ENCODE peak calls at places on chromosomes 5 and 9, in six cellular contexts. B is A549, C is endothelial cell of umbilical vein, O is HepG2, F is K562, U is GM12878. A is an unnamed sample.

GRCh38 chr9:93676310-93677054 is 100.1 kb downstream of the PHF2 start:
- DNase-seq in B (no peak), C (no peak), O (no peak), F (no peak), U (no peak), A (no peak)

GRCh38 chr9:114906922-114907571 is 23.3 kb downstream of the TNFSF8 start:
- DNase-seq in B (peak), C (peak), O (peak), F (no peak), U (no peak), A (peak)

GRCh38 chr9:129692534-129692933 is 27.1 kb downstream of the PRRX2 start:
- DNase-seq in B (no peak), C (no peak), O (no peak), F (no peak), U (no peak), A (no peak)

GRCh38 chr5:22852807-22853670 is at the start of gene CDH12:
- DNase-seq in B (no peak), C (no peak), O (no peak), F (no peak), U (no peak), A (peak)

GRCh38 chr9:96680812-96681499 is 25.8 kb upstream of the PRXL2C start:
- DNase-seq in B (no peak), C (no peak), O (no peak), F (peak), U (no peak), A (no peak)

GRCh38 chr5:32232441-32233219 is 58.5 kb upstream of the GOLPH3 start:
- DNase-seq in B (peak), C (peak), O (peak), F (peak), U (peak), A (peak)

GRCh38 chr9:126650830-126651341 is 37.2 kb downstream of the LMX1B start:
- DNase-seq in B (no peak), C (no peak), O (no peak), F (no peak), U (no peak), A (no peak)

GRCh38 chr5:61435368-61435767 is 103.3 kb downstream of the ZSWIM6 start:
- DNase-seq in B (no peak), C (no peak), O (no peak), F (no peak), U (no peak), A (no peak)

GRCh38 chr5:137743031-137743640 is 7.2 kb upstream of the KLHL3 start:
- DNase-seq in B (peak), C (peak), O (peak), F (peak), U (no peak), A (peak)

GRCh38 chr5:144815131-144815530 is 644.5 kb downstream of the KCTD16 start:
- DNase-seq in B (no peak), C (no peak), O (no peak), F (no peak), U (no peak), A (no peak)

GRCh38 chr9:86308687-86309086 is 26.3 kb upstream of the ISCA1 start:
- DNase-seq in B (no peak), C (no peak), O (no peak), F (no peak), U (no peak), A (no peak)

GRCh38 chr5:143782588-143783386 is 29.2 kb upstream of the HMHB1 start:
- DNase-seq in B (no peak), C (no peak), O (no peak), F (no peak), U (no peak), A (no peak)

GRCh38 chr5:108747111-108748009 is at the start of gene FER:
- DNase-seq in B (peak), C (peak), O (peak), F (peak), U (peak), A (peak)

GRCh38 chr9:126979461-126979860 is 64.9 kb downstream of the RALGPS1 start:
- DNase-seq in B (no peak), C (no peak), O (no peak), F (no peak), U (no peak), A (no peak)

GRCh38 chr5:116176124-116176523 is 91.3 kb downstream of the COMMD10 start:
- DNase-seq in B (no peak), C (no peak), O (no peak), F (no peak), U (no peak), A (no peak)

GRCh38 chr9:18362901-18363685 is 110.9 kb upstream of the ADAMTSL1 start:
- DNase-seq in B (no peak), C (peak), O (no peak), F (no peak), U (no peak), A (peak)

GRCh38 chr5:137641148-137641547 is 94.7 kb downstream of the KLHL3 start:
- DNase-seq in B (no peak), C (no peak), O (no peak), F (no peak), U (no peak), A (no peak)

GRCh38 chr5:53884844-53885243 is 324.4 kb downstream of the NDUFS4 start:
- DNase-seq in B (no peak), C (no peak), O (no peak), F (no peak), U (no peak), A (no peak)

GRCh38 chr5:142934335-142934734 is 164.2 kb downstream of the ARHGAP26 start:
- DNase-seq in B (no peak), C (no peak), O (no peak), F (no peak), U (no peak), A (no peak)

GRCh38 chr9:3809724-3810123 is 283.9 kb upstream of the RFX3 start:
- DNase-seq in B (peak), C (no peak), O (no peak), F (no peak), U (peak), A (peak)

GRCh38 chr9:97958812-97959511 is 21.0 kb upstream of the HEMGN start:
- DNase-seq in B (no peak), C (no peak), O (no peak), F (peak), U (no peak), A (no peak)

GRCh38 chr5:84383296-84383815 is 1.3 kb downstream of the EDIL3 start:
- DNase-seq in B (peak), C (no peak), O (no peak), F (no peak), U (no peak), A (no peak)

GRCh38 chr9:92759990-92760893 is 4.4 kb downstream of the BICD2 start:
- DNase-seq in B (no peak), C (no peak), O (no peak), F (no peak), U (no peak), A (no peak)

GRCh38 chr9:99071313-99072039 is 33.4 kb upstream of the TGFBR1 start:
- DNase-seq in B (no peak), C (peak), O (no peak), F (no peak), U (no peak), A (no peak)

GRCh38 chr5:126965487-126965886 is 64.9 kb downstream of the MARCHF3 start:
- DNase-seq in B (no peak), C (no peak), O (no peak), F (no peak), U (no peak), A (no peak)

GRCh38 chr9:129428890-129429577 is 191.9 kb downstream of the C9orf50 start:
- DNase-seq in B (no peak), C (no peak), O (no peak), F (no peak), U (no peak), A (no peak)

GRCh38 chr9:7671847-7672246 is 127.7 kb downstream of the DMAC1 start:
- DNase-seq in B (no peak), C (no peak), O (no peak), F (no peak), U (no peak), A (peak)

GRCh38 chr5:125327676-125328075 is 581.2 kb upstream of the ZNF608 start:
- DNase-seq in B (no peak), C (no peak), O (no peak), F (no peak), U (no peak), A (no peak)

GRCh38 chr5:87029951-87030350 is 237.7 kb upstream of the RASA1 start:
- DNase-seq in B (no peak), C (no peak), O (no peak), F (no peak), U (no peak), A (no peak)

GRCh38 chr5:69502375-69503143 is 10.0 kb downstream of the OCLN start:
- DNase-seq in B (no peak), C (peak), O (peak), F (no peak), U (no peak), A (no peak)
- TF ChIP-seq MYC in B (no peak), C (no peak), O (no peak), F (no peak), U (no peak), A (no peak)

GRCh38 chr9:35945341-35946018 is 12.5 kb downstream of the OR2S2 start:
- DNase-seq in B (peak), C (peak), O (peak), F (peak), U (no peak), A (peak)
- TF ChIP-seq POLR2A in B (no peak), C (no peak), O (no peak), F (no peak), U (no peak), A (no peak)

GRCh38 chr5:43041669-43042175 is 1.6 kb upstream of the ANXA2R start:
- DNase-seq in B (peak), C (peak), O (peak), F (peak), U (no peak), A (peak)

GRCh38 chr5:43042626-43043399 is 2.7 kb upstream of the ANXA2R start:
- DNase-seq in B (peak), C (peak), O (no peak), F (peak), U (peak), A (peak)

GRCh38 chr5:43041131-43041668 is 1.1 kb upstream of the ANXA2R start:
- DNase-seq in B (peak), C (no peak), O (no peak), F (no peak), U (no peak), A (peak)

GRCh38 chr5:43043400-43043756 is 3.3 kb upstream of the ANXA2R start:
- DNase-seq in B (no peak), C (no peak), O (no peak), F (no peak), U (no peak), A (no peak)

DNA sequence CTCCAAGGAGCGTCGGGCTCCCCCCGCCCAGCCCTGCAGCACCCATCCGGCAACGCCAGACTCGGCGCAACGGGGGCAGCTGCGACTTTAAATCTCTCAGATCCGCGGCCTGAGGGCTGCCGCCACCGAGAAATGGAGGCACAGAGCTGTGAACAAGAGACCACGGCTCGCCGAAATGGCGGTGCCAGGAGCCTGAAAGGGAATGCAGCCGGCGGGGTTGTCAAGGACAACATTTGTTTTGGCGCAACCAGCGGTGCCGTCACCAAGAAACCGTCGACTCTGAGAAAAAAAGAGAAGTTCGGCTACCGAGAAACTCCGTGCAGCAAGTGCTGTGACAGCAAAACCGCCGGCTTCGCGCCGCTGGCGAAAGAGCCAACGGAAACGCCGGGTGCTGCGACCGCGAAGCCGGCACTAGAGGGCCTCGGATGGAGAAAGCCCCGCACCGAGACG is 2.1 kb upstream of the ANXA2R start:
- DNase-seq in B (peak), C (no peak), O (peak), F (peak), U (no peak), A (peak)
- TF ChIP-seq CTCF in B (peak), C (peak), O (peak), F (peak), U (peak), A (no peak)

DNA sequence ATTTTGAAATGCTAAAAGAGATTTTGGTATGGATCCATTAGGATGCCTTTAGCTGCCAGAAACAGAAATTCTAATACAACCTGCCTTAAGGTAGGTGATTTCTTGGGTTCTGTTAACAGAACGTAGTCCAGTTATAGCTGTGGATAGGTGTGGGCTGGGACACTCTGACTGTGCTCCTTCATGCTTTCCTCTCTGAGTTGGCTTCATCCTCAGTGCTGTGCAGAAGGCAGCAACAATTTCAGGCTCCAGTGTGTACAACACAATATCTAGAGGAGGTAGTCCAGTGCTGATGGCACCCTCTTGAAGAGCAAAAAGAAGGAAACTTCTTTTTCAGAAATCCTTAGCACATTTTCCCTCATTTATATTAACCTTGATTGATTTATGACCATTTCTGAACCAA is 34.4 kb downstream of the NNT start:
- DNase-seq in B (no peak), C (no peak), O (no peak), F (no peak), U (no peak), A (no peak)
- TF ChIP-seq MYC in B (no peak), C (no peak), O (no peak), F (no peak), U (no peak), A (no peak)

GRCh38 chr5:315488-316209 is 5.9 kb upstream of the AHRR start:
- DNase-seq in B (no peak), C (no peak), O (no peak), F (no peak), U (no peak), A (peak)

GRCh38 chr5:316210-317085 is 5.1 kb upstream of the AHRR start:
- DNase-seq in B (no peak), C (no peak), O (no peak), F (no peak), U (no peak), A (no peak)

GRCh38 chr5:318931-319601 is 2.4 kb upstream of the AHRR start:
- DNase-seq in B (no peak), C (no peak), O (peak), F (no peak), U (no peak), A (peak)

GRCh38 chr5:318341-318897 is 3.1 kb upstream of the AHRR start:
- DNase-seq in B (peak), C (no peak), O (no peak), F (no peak), U (no peak), A (peak)

DNA sequence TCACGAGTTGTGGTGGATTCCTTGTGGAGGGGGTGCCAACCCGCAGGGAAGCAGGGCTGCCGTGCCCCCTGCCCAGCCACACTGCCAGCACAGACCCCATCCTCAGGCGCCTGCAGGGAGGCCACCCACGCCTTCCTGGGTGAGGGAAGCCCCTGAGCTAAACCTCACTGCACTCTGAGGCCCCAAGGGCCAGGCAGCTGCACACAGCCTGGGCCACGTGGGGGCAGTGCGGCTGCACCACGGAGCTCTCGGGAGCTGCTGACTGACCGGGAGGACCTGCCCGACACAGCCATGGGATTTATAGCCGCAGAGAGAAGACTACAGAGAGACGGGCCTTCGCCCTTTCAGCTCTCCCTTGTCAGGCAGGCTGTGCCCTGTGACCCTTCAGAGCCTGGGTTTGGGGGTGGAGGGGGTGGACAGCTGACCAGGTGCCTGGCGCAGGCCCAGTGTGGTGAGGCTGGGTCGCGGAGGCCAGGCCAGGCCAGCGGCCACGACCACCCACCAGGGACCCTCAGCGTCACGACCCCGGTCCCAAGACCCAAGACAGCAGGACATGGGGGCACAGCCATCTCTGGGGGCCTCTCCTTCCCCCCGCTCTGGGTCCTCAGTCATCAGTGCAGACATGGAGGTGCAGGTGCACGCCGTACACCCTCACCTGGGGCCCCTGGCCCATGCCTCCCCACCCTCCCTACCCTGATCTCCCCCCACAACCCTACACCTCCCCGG is 4.3 kb upstream of the AHRR start:
- DNase-seq in B (peak), C (peak), O (peak), F (peak), U (no peak), A (peak)
- TF ChIP-seq POLR2A in B (no peak), C (no peak), O (no peak), F (peak), U (no peak), A (peak)

A was measured in NB4.